ENCODE peak calls at places on chromosomes 5 and 9, in eight cellular contexts. E, R, X, K, U, Q, D and A are unnamed samples.

GRCh38 chr5:1477341-1477740 is 32.1 kb upstream of the SLC6A3 start:
- DNase-seq in D (no peak), K (no peak), U (no peak), R (no peak), E (no peak), Q (no peak), X (no peak), A (peak; percentile 82)

GRCh38 chr9:92279302-92279701 is 14.2 kb downstream of the IARS1 start:
- DNase-seq in Q (no peak), D (no peak), U (no peak), X (no peak), K (no peak), E (no peak), R (no peak), A (no peak)

GRCh38 chr9:33170464-33171156 is 3.5 kb upstream of the B4GALT1 start:
- DNase-seq in U (peak; percentile 46), Q (no peak), X (peak; percentile 31), K (no peak), D (no peak), R (no peak), E (no peak), A (peak; percentile 63)

GRCh38 chr9:129783516-129784361 is 19.2 kb upstream of the TOR1B start:
- DNase-seq in R (peak; percentile 89), X (peak; percentile 73), U (peak; percentile 72), D (no peak), Q (no peak), E (no peak), K (peak; percentile 71), A (peak; percentile 67)

GRCh38 chr9:111943746-111944145 is 47.1 kb downstream of the UGCG start:
- DNase-seq in R (no peak), U (peak; percentile 34), Q (no peak), D (no peak), X (no peak), K (no peak), E (no peak), A (no peak)

GRCh38 chr5:31707294-31707693 is 68.4 kb downstream of the PDZD2 start:
- DNase-seq in R (no peak), E (no peak), U (no peak), X (no peak), Q (no peak), D (no peak), K (no peak), A (no peak)

GRCh38 chr9:23850242-23851023 is 24.4 kb upstream of the ELAVL2 start:
- DNase-seq in U (no peak), K (no peak), R (peak; percentile 20), E (no peak), D (peak; percentile 56), Q (no peak), X (no peak), A (no peak)

GRCh38 chr5:561408-561807 is 37.2 kb upstream of the SLC9A3 start:
- DNase-seq in D (no peak), X (no peak), Q (no peak), R (no peak), K (no peak), E (no peak), U (no peak), A (no peak)

GRCh38 chr9:76379494-76379893 is 14.7 kb downstream of the RFK start:
- DNase-seq in D (no peak), K (no peak), X (no peak), U (no peak), Q (no peak), E (no peak), R (no peak), A (no peak)

GRCh38 chr9:124553738-124554137 is 46.5 kb upstream of the NR5A1 start:
- DNase-seq in X (no peak), K (peak; percentile 3), R (no peak), D (no peak), Q (peak; percentile 71), U (peak; percentile 91), E (no peak), A (no peak)

GRCh38 chr9:93301911-93302525 is 118.1 kb downstream of the WNK2 start:
- DNase-seq in X (no peak), D (peak; percentile 82), K (no peak), U (no peak), Q (no peak), E (no peak), R (no peak), A (no peak)

GRCh38 chr9:93189369-93190132 is 5.6 kb downstream of the WNK2 start:
- DNase-seq in K (no peak), Q (no peak), R (no peak), U (no peak), X (no peak), E (no peak), D (no peak), A (no peak)

GRCh38 chr9:129458663-129459549 is 162.0 kb downstream of the C9orf50 start:
- DNase-seq in R (peak; percentile 53), E (no peak), K (no peak), U (no peak), X (peak; percentile 47), Q (no peak), D (no peak), A (peak; percentile 56)

GRCh38 chr5:60633336-60633735 is 66.6 kb downstream of the DEPDC1B start:
- DNase-seq in D (no peak), Q (peak; percentile 88), R (no peak), K (peak; percentile 39), X (no peak), E (peak; percentile 64), U (peak; percentile 77), A (no peak)

GRCh38 chr9:108687360-108687981 is 168.3 kb downstream of the ACTL7B start:
- DNase-seq in U (peak; percentile 52), X (no peak), D (no peak), Q (peak; percentile 34), E (no peak), R (no peak), K (peak; percentile 44), A (no peak)

GRCh38 chr9:16385590-16386578 is 484.6 kb downstream of the BNC2 start:
- DNase-seq in D (no peak), K (peak; percentile 72), R (no peak), U (peak; percentile 83), Q (no peak), X (no peak), E (no peak), A (no peak)

GRCh38 chr5:155270737-155271136 is 257.2 kb downstream of the KIF4B start:
- DNase-seq in U (no peak), K (no peak), R (no peak), Q (no peak), D (no peak), X (no peak), E (no peak), A (no peak)

GRCh38 chr9:137605146-137606004 is at the start of gene ARRDC1:
- DNase-seq in D (no peak), K (peak; percentile 79), X (peak; percentile 83), U (peak; percentile 95), E (peak; percentile 50), R (peak; percentile 99), Q (no peak), A (peak; percentile 96)

GRCh38 chr9:108093773-108094675 is 604.5 kb upstream of the KLF4 start:
- DNase-seq in K (no peak), R (no peak), U (peak; percentile 13), X (no peak), E (no peak), D (no peak), Q (no peak), A (no peak)

GRCh38 chr9:132239999-132240859 is 78.4 kb downstream of the NTNG2 start:
- DNase-seq in D (no peak), U (no peak), E (no peak), Q (no peak), K (no peak), X (no peak), R (no peak), A (no peak)

GRCh38 chr9:127711831-127712274 is 3.6 kb downstream of the PTRH1 start:
- DNase-seq in D (no peak), U (no peak), Q (no peak), X (no peak), R (no peak), E (no peak), K (no peak), A (no peak)

GRCh38 chr5:13278148-13278547 is 666.3 kb downstream of the DNAH5 start:
- DNase-seq in Q (no peak), R (no peak), E (no peak), U (no peak), D (no peak), X (no peak), K (no peak), A (no peak)

GRCh38 chr9:135387976-135388375 is 91.6 kb upstream of the PPP1R26 start:
- DNase-seq in D (no peak), E (no peak), K (no peak), Q (no peak), X (no peak), U (no peak), R (no peak), A (no peak)

GRCh38 chr9:81871695-81872094 is 56.5 kb upstream of the SPATA31D4 start:
- DNase-seq in U (peak; percentile 80), K (no peak), E (no peak), X (no peak), R (no peak), Q (peak; percentile 26), D (no peak), A (no peak)

GRCh38 chr9:120402741-120403542 is 177.0 kb downstream of the CDK5RAP2 start:
- DNase-seq in D (no peak), U (peak; percentile 99), X (no peak), Q (peak; percentile 94), K (peak; percentile 86), R (no peak), E (peak; percentile 69), A (no peak)

GRCh38 chr9:93123561-93124283 is 10.3 kb downstream of the NINJ1 start:
- DNase-seq in U (no peak), Q (no peak), R (no peak), X (no peak), E (no peak), D (peak; percentile 75), K (no peak), A (peak; percentile 2)

GRCh38 chr5:177186645-177187044 is 53.1 kb downstream of the NSD1 start:
- DNase-seq in K (no peak), E (no peak), Q (no peak), U (no peak), R (no peak), X (no peak), D (no peak), A (no peak)

GRCh38 chr5:93186031-93186682 is 394.9 kb downstream of the NR2F1-AS1 start:
- DNase-seq in U (peak; percentile 69), E (no peak), X (no peak), R (no peak), Q (peak; percentile 44), K (no peak), D (no peak), A (no peak)

GRCh38 chr9:119003218-119003617 is 366.0 kb downstream of the BRINP1 start:
- DNase-seq in R (peak; percentile 62), E (no peak), K (no peak), D (no peak), X (no peak), U (peak; percentile 81), Q (peak; percentile 58), A (no peak)

GRCh38 chr5:84634256-84634655 is 249.6 kb upstream of the EDIL3 start:
- DNase-seq in E (no peak), R (no peak), D (peak; percentile 56), Q (no peak), K (no peak), X (no peak), U (no peak), A (no peak)

GRCh38 chr5:145848854-145849253 is 13.7 kb upstream of the PRELID2 start:
- DNase-seq in U (peak; percentile 58), D (no peak), Q (no peak), E (no peak), X (no peak), R (no peak), K (no peak), A (no peak)

GRCh38 chr9:114516913-114517312 is 11.6 kb upstream of the WHRN start:
- DNase-seq in R (no peak), D (no peak), U (peak; percentile 84), Q (no peak), E (no peak), X (no peak), K (no peak), A (no peak)

GRCh38 chr5:120415985-120416384 is 48.1 kb upstream of the PRR16 start:
- DNase-seq in E (no peak), R (no peak), X (no peak), Q (no peak), K (no peak), D (no peak), U (peak; percentile 37), A (no peak)

GRCh38 chr5:597871-598563 is 14.1 kb upstream of the CEP72 start:
- DNase-seq in E (no peak), U (no peak), R (no peak), Q (no peak), X (no peak), K (no peak), D (no peak), A (no peak)